ENCODE peak calls at places on chromosomes 16 and 17, in seven cellular contexts. S is activated CD4-positive, alpha-beta T cell treated with anti-CD3 and anti-CD28 coated beads for 36 hours; Y is skeletal muscle cell; G is EL; W is kidney glomerular epithelial cell; M is neuronal stem cell; P is body of pancreas. D is an unnamed sample.

GRCh38 chr16:89482824-89483220 is 7.5 kb downstream of the ANKRD11 start:
- DNase-seq in P (no peak), S (no peak), Y (no peak), M (no peak), G (no peak), W (no peak), D (no peak)

GRCh38 chr17:81966343-81967243 is 5.6 kb upstream of the NOTUM start:
- DNase-seq in M (no peak), Y (peak), W (no peak), P (peak), G (no peak), S (no peak), D (no peak)

GRCh38 chr17:12282056-12282455 is 261.4 kb downstream of the MAP2K4 start:
- DNase-seq in W (peak), G (peak), S (no peak), P (no peak), M (no peak), Y (peak), D (peak)

GRCh38 chr17:28941251-28941650 is 10.1 kb downstream of the PHF12 start:
- DNase-seq in Y (no peak), W (no peak), P (no peak), M (no peak), S (no peak), G (no peak), D (no peak)

GRCh38 chr16:1333149-1333812 is at the start of gene BAIAP3:
- DNase-seq in P (peak), Y (no peak), S (peak), G (no peak), W (no peak), M (no peak), D (peak)

GRCh38 chr16:56345406-56346050 is 79.8 kb downstream of the AMFR start:
- DNase-seq in W (no peak), S (no peak), P (no peak), G (no peak), M (no peak), Y (no peak), D (no peak)

GRCh38 chr17:75749545-75750389 is 15.2 kb downstream of the GALK1 start:
- DNase-seq in M (peak), W (peak), Y (no peak), S (peak), P (peak), G (peak), D (peak)

GRCh38 chr16:72986011-72986410 is 61.9 kb downstream of the ZFHX3 start:
- DNase-seq in G (no peak), W (no peak), S (no peak), M (no peak), P (no peak), Y (peak), D (no peak)

GRCh38 chr16:66988197-66988788 is at the start of gene CES4A:
- DNase-seq in M (no peak), S (peak), P (peak), Y (peak), W (peak), G (peak), D (peak)

GRCh38 chr17:4204676-4205075 is 59.1 kb downstream of the ANKFY1 start:
- DNase-seq in W (peak), S (no peak), G (peak), Y (peak), M (no peak), P (peak), D (no peak)

GRCh38 chr17:50661348-50661747 is 26.7 kb downstream of the ABCC3 start:
- DNase-seq in P (no peak), G (no peak), Y (no peak), M (no peak), S (no peak), W (no peak), D (no peak)

GRCh38 chr17:57515662-57516211 is 229.4 kb downstream of the CCDC182 start:
- DNase-seq in G (no peak), M (no peak), S (no peak), Y (no peak), P (no peak), W (no peak), D (no peak)

GRCh38 chr16:73046484-73047214 is 1.3 kb downstream of the ZFHX3 start:
- DNase-seq in S (no peak), Y (no peak), G (no peak), W (no peak), P (no peak), M (no peak), D (peak)

GRCh38 chr17:41338961-41339485 is 11.6 kb downstream of the KRT33A start:
- DNase-seq in P (no peak), M (no peak), Y (no peak), W (peak), G (no peak), S (peak), D (peak)

GRCh38 chr16:22077700-22078313 is 14.5 kb upstream of the VWA3A start:
- DNase-seq in Y (no peak), P (peak), M (peak), S (peak), W (no peak), G (peak), D (peak)

GRCh38 chr17:40556884-40557414 is 8.3 kb downstream of the CCR7 start:
- DNase-seq in Y (no peak), W (no peak), G (no peak), P (peak), S (peak), M (no peak), D (no peak)

GRCh38 chr16:55042556-55043432 is 112.1 kb downstream of the IRX5 start:
- DNase-seq in Y (no peak), M (no peak), S (no peak), P (no peak), W (no peak), G (no peak), D (no peak)

GRCh38 chr17:57899822-57900221 is 50.0 kb upstream of the MRPS23 start:
- DNase-seq in W (no peak), Y (no peak), S (no peak), P (peak), M (no peak), G (peak), D (peak)

GRCh38 chr16:77250395-77250794 is 51.2 kb downstream of the SYCE1L start:
- DNase-seq in W (no peak), G (no peak), S (no peak), P (no peak), M (no peak), Y (peak), D (no peak)

GRCh38 chr16:65069766-65070165 is 52.1 kb downstream of the CDH11 start:
- DNase-seq in S (no peak), M (no peak), P (no peak), G (peak), Y (peak), W (no peak), D (no peak)

GRCh38 chr17:52604105-52604504 is 445.6 kb upstream of the CA10 start:
- DNase-seq in M (no peak), P (no peak), Y (no peak), G (no peak), S (no peak), W (no peak), D (peak)

GRCh38 chr16:71762186-71762585 is 37.7 kb upstream of the PHLPP2 start:
- DNase-seq in Y (no peak), W (no peak), M (no peak), P (no peak), S (no peak), G (peak), D (peak)

D was measured in kidney tubule cell.